ENCODE peak calls at places on chromosomes 1 and 21, in four cellular contexts. F is brain microvascular endothelial cell, J is A549, T is right atrium auricular region. X is an unnamed sample.

GRCh38 chr1:182784556-182785171 is 4.9 kb upstream of the NPL start:
- DNase-seq in F (peak; percentile 33), J (peak; percentile 33), T (no peak), X (no peak)

GRCh38 chr1:47926461-47926999 is 70.7 kb downstream of the TRABD2B start:
- DNase-seq in F (no peak), J (no peak), T (no peak), X (no peak)

GRCh38 chr1:111476761-111477309 is 3.1 kb downstream of the C1orf162 start:
- DNase-seq in F (no peak), J (no peak), T (no peak), X (peak; percentile 89)

GRCh38 chr1:98003442-98003841 is 82.6 kb upstream of the DPYD start:
- DNase-seq in F (no peak), J (no peak), T (no peak), X (no peak)

GRCh38 chr1:177705839-177706238 is 264.0 kb downstream of the SEC16B start:
- DNase-seq in F (no peak), J (no peak), T (no peak), X (no peak)

GRCh38 chr1:153192697-153193096 is 10.5 kb upstream of the LELP1 start:
- DNase-seq in F (no peak), J (no peak), T (no peak), X (peak; percentile 53)

GRCh38 chr1:183417691-183418491 is at the start of gene NMNAT2:
- DNase-seq in F (peak; percentile 23), J (peak; percentile 36), T (no peak), X (no peak)

GRCh38 chr1:36796101-36796590 is 238.2 kb downstream of the GRIK3 start:
- DNase-seq in F (no peak), J (no peak), T (no peak), X (no peak)

GRCh38 chr1:27539901-27540861 is 50.2 kb upstream of the WASF2 start:
- DNase-seq in F (peak; percentile 54), J (peak; percentile 90), T (no peak), X (no peak)

GRCh38 chr1:189782280-189782679 is 695.4 kb downstream of the BRINP3 start:
- DNase-seq in F (no peak), J (no peak), T (no peak), X (no peak)

GRCh38 chr1:222387020-222387816 is 160.7 kb downstream of the HHIPL2 start:
- DNase-seq in F (no peak), J (no peak), T (no peak), X (no peak)

GRCh38 chr21:38933731-38934130 is 128.0 kb downstream of the ETS2 start:
- DNase-seq in F (no peak), J (no peak), T (no peak), X (no peak)

GRCh38 chr1:204883405-204883804 is 12.7 kb downstream of the NFASC start:
- DNase-seq in F (no peak), J (no peak), T (peak; percentile 21), X (no peak)

GRCh38 chr1:45319761-45320160 is 6.9 kb upstream of the HPDL start:
- DNase-seq in F (no peak), J (no peak), T (no peak), X (no peak)

GRCh38 chr1:212699104-212699838 is 369 bp downstream of the BATF3 start:
- DNase-seq in F (no peak), J (peak; percentile 66), T (no peak), X (no peak)

GRCh38 chr1:94120983-94121382 is at the start of gene ABCA4:
- DNase-seq in F (no peak), J (no peak), T (peak; percentile 28), X (no peak)

GRCh38 chr1:187621961-187622360 is 793.2 kb downstream of the PLA2G4A start:
- DNase-seq in F (no peak), J (no peak), T (no peak), X (no peak)

GRCh38 chr1:3923378-3924185 is 23.5 kb upstream of the C1orf174 start:
- DNase-seq in F (no peak), J (no peak), T (no peak), X (no peak)

GRCh38 chr1:209335090-209335692 is 248.3 kb upstream of the CAMK1G start:
- DNase-seq in F (peak; percentile 18), J (peak; percentile 38), T (no peak), X (no peak)

GRCh38 chr1:202593845-202594244 is 116.4 kb downstream of the SYT2 start:
- DNase-seq in F (no peak), J (no peak), T (no peak), X (no peak)

GRCh38 chr1:158060001-158060400 is 66.6 kb downstream of the KIRREL1 start:
- DNase-seq in F (no peak), J (no peak), T (no peak), X (no peak)

GRCh38 chr1:186225089-186225488 is 150.0 kb downstream of the TPR start:
- DNase-seq in F (no peak), J (no peak), T (no peak), X (no peak)

GRCh38 chr21:43774163-43774562 is 1.9 kb downstream of the CSTB start:
- DNase-seq in F (no peak), J (no peak), T (no peak), X (no peak)

GRCh38 chr1:52825868-52826267 is 16.7 kb upstream of the ZYG11A start:
- DNase-seq in F (no peak), J (no peak), T (no peak), X (no peak)

GRCh38 chr1:172746091-172746949 is 87.4 kb downstream of the FASLG start:
- DNase-seq in F (peak; percentile 97), J (peak; percentile 51), T (no peak), X (no peak)

GRCh38 chr1:112508242-112509004 is at the start of gene WNT2B:
- DNase-seq in F (no peak), J (peak; percentile 24), T (no peak), X (no peak)

GRCh38 chr21:36034211-36034913 is 26.0 kb downstream of the SETD4 start:
- DNase-seq in F (no peak), J (no peak), T (no peak), X (no peak)

GRCh38 chr1:86018311-86018923 is 138.2 kb downstream of the COL24A1 start:
- DNase-seq in F (peak; percentile 36), J (peak; percentile 9), T (no peak), X (no peak)

GRCh38 chr21:29526545-29526944 is 227.8 kb downstream of the BACH1 start:
- DNase-seq in F (no peak), J (no peak), T (no peak), X (no peak)

GRCh38 chr1:228004887-228005462 is 1.8 kb upstream of the WNT3A start:
- DNase-seq in F (no peak), J (no peak), T (peak; percentile 30), X (peak; percentile 57)

GRCh38 chr1:156456625-156457465 is 43.7 kb downstream of the MEF2D start:
- DNase-seq in F (peak; percentile 93), J (peak; percentile 99), T (peak; percentile 99), X (peak; percentile 100)

GRCh38 chr1:119878171-119878570 is 18.1 kb downstream of the ADAM30 start:
- DNase-seq in F (no peak), J (no peak), T (no peak), X (no peak)

GRCh38 chr1:151158751-151159251 is 2.4 kb downstream of the TNFAIP8L2 start:
- DNase-seq in F (no peak), J (no peak), T (no peak), X (no peak)
- H3K27ac ChIP-seq in F (no peak overlapping the region), J (no peak overlapping the region), T (no peak overlapping the region), X (no peak overlapping the region)

DNA sequence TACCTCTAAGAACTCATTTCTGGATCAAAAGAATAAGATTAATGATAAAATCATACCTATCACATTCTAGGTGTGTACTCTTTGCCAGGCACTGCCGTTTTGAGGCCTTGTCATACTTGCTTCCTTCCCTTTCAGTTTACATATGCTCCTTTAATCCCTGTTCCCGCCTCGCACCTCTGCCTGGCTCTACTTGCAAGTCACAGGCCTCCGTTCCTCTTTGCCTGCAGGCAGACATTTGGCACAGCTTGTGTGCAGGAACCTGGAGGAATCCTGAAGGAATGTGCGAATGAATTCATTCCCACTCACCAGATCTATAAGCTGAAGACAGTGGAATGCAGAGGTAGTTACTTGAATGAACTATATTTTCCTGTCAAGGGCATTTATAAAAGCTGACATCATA is 13.8 kb downstream of the WLS start:
- DNase-seq in F (no peak), J (no peak), T (no peak), X (no peak)
- H3K27ac ChIP-seq in F (no peak overlapping the region), J (no peak overlapping the region), T (no peak overlapping the region), X (peak overlapping the region; percentile 52)

DNA sequence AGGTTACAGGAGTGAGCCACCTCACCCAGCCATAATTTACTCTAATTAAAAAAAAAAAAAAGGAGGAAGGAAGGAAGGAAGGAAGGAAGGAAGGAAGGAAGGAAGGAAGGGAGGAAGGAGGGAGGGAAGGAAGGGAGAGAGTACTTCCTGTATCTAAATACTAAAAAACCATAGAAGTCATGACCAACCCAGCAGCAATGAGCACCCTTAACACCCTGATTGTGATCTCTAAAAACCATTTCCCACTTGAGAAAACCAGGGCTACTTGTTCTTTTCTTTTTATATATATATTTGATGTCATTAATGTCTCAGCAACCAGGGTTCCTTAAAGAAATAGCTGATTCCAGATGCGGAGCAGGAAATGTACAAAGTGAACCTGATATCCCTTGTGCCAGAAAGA is 31.2 kb downstream of the ARID4B start:
- DNase-seq in F (no peak), J (no peak), T (no peak), X (no peak)
- H3K27ac ChIP-seq in F (no peak overlapping the region), J (no peak overlapping the region), T (no peak overlapping the region), X (no peak overlapping the region)

GRCh38 chr1:180522204-180522497 is 19.8 kb upstream of the ACBD6 start:
- DNase-seq in F (no peak), J (no peak), T (no peak), X (peak; percentile 45)
- H3K27ac ChIP-seq in F (no peak overlapping the region), J (peak overlapping the region; percentile 71), T (no peak overlapping the region), X (no peak overlapping the region)

DNA sequence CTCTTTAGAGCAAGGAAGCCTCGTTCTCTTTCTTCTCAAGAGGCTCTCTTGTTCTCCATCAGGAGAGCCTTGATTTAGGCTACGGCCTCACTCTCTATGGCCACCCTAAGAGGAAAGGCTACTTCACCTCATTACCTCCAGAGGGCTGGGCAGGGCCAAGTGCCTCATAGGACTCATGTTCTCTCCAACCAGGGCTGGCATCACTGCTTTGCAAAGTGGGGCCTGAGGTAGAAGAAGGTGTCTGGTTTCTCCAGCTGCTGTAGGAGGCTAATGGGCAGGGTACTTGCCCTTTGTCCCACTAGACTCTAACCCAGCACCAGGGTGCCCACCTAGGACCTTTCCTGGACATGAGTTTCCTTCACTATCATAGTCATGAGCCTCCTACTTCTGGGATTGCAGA is 2.1 kb upstream of the ATXN7L2 start:
- DNase-seq in F (no peak), J (no peak), T (no peak), X (no peak)
- H3K27ac ChIP-seq in F (no peak overlapping the region), J (no peak overlapping the region), T (no peak overlapping the region), X (no peak overlapping the region)

X was measured in esophagus muscularis mucosa.